ENCODE peak calls at places on chromosome 2, in ten cellular contexts. X is tibial artery; O is AG04450; F is neural progenitor cell; U is CD8-positive, alpha-beta T cell; S is GM23248; Q is A673; J is upper lobe of right lung; Z is IMR-90; N is stomach. V is an unnamed sample. For H3K9me3, the result is how much of the 10 kb centered on the place peaks cover.

GRCh38 chr2:210230518-210230917 is 5.3 kb upstream of the ACADL start:
- DNase-seq in N (no peak), O (no peak), S (no peak), U (no peak), F (no peak), X (no peak), J (no peak), Q (no peak), Z (no peak), V (no peak)

GRCh38 chr2:183903026-183903425 is 695.3 kb upstream of the ZNF804A start:
- DNase-seq in N (no peak), F (no peak), Z (no peak), U (no peak), J (no peak), S (no peak), O (no peak), Q (no peak), X (no peak), V (no peak)

GRCh38 chr2:209471037-209471436 is 47.2 kb downstream of the MAP2 start:
- DNase-seq in J (no peak), Q (no peak), N (no peak), O (peak), Z (peak), F (no peak), S (peak), X (no peak), U (no peak), V (no peak)

GRCh38 chr2:63374341-63374740 is 213.9 kb downstream of the WDPCP start:
- DNase-seq in F (no peak), X (no peak), Q (no peak), Z (no peak), J (no peak), S (no peak), O (no peak), N (no peak), U (no peak), V (no peak)

GRCh38 chr2:61135510-61135909 is 26.5 kb upstream of the C2orf74 start:
- DNase-seq in X (no peak), F (no peak), N (no peak), J (no peak), Z (peak), Q (peak), S (peak), O (no peak), U (no peak), V (peak)

GRCh38 chr2:168397629-168398028 is 58.4 kb upstream of the CERS6 start:
- DNase-seq in X (no peak), U (no peak), O (no peak), S (peak), Q (no peak), N (no peak), J (no peak), Z (no peak), F (no peak), V (no peak)

GRCh38 chr2:45278345-45279078 is 269.3 kb upstream of the SIX2 start:
- DNase-seq in F (no peak), O (no peak), X (peak), J (no peak), U (no peak), Q (no peak), S (no peak), N (no peak), Z (peak), V (peak)

GRCh38 chr2:210502997-210503621 is 26.6 kb upstream of the LANCL1 start:
- DNase-seq in O (peak), Z (peak), U (peak), F (peak), Q (peak), J (no peak), X (no peak), S (peak), N (peak), V (no peak)

GRCh38 chr2:170191166-170191872 is 13.4 kb downstream of the MYO3B start:
- DNase-seq in X (no peak), Q (no peak), O (no peak), N (no peak), F (no peak), S (no peak), U (no peak), J (no peak), Z (no peak), V (no peak)

GRCh38 chr2:63589148-63589972 is 597 bp downstream of the MDH1 start:
- DNase-seq in Z (no peak), S (peak), U (no peak), F (peak), X (no peak), Q (peak), O (peak), N (no peak), J (no peak), V (peak)

GRCh38 chr2:16187517-16187887 is 247.2 kb downstream of the MYCN start:
- DNase-seq in J (no peak), U (no peak), S (no peak), X (no peak), N (peak), F (no peak), Q (no peak), Z (no peak), O (no peak), V (no peak)

GRCh38 chr2:221304916-221305315 is 267.2 kb downstream of the EPHA4 start:
- DNase-seq in Z (no peak), F (no peak), S (no peak), N (no peak), O (no peak), Q (no peak), J (no peak), X (no peak), U (no peak), V (no peak)

GRCh38 chr2:77484026-77484425 is 38.1 kb downstream of the LRRTM4 start:
- DNase-seq in S (no peak), J (no peak), X (no peak), U (no peak), Q (peak), N (no peak), F (no peak), Z (no peak), O (no peak), V (peak)

GRCh38 chr2:38377501-38378258 is 607 bp upstream of the ATL2 start:
- DNase-seq in S (peak), F (no peak), Z (peak), J (no peak), N (no peak), O (peak), U (no peak), Q (peak), X (no peak), V (peak)

GRCh38 chr2:45932278-45932975 is 281.0 kb downstream of the PRKCE start:
- DNase-seq in Q (no peak), S (peak), Z (peak), O (no peak), F (no peak), J (no peak), N (no peak), U (no peak), X (no peak), V (peak)

GRCh38 chr2:233047206-233047605 is 12.9 kb upstream of the INPP5D start:
- DNase-seq in Q (no peak), Z (no peak), F (no peak), J (no peak), U (no peak), S (no peak), X (no peak), O (no peak), N (no peak), V (no peak)

GRCh38 chr2:10847008-10847407 is 34.4 kb upstream of the PDIA6 start:
- DNase-seq in O (no peak), U (no peak), Z (no peak), X (no peak), F (no peak), Q (no peak), N (no peak), S (no peak), J (no peak), V (no peak)

GRCh38 chr2:208415255-208415654 is 8.7 kb downstream of the PTH2R start:
- DNase-seq in O (no peak), F (no peak), X (no peak), J (no peak), Q (no peak), S (no peak), N (no peak), Z (no peak), U (no peak), V (no peak)

GRCh38 chr2:200350796-200351195 is 44.3 kb downstream of the SPATS2L start:
- DNase-seq in Z (peak), J (no peak), U (no peak), O (no peak), Q (no peak), S (peak), X (no peak), N (no peak), F (no peak), V (no peak)

GRCh38 chr2:241984271-241984655 is 114.7 kb downstream of the RTP5 start:
- DNase-seq in J (no peak), U (no peak), F (no peak), Q (no peak), Z (no peak), O (no peak), N (no peak), S (no peak), X (no peak), V (no peak)

GRCh38 chr2:100791936-100792308 is 28.0 kb upstream of the NPAS2 start:
- DNase-seq in J (no peak), U (no peak), F (no peak), Q (no peak), O (no peak), S (no peak), Z (no peak), X (no peak), N (no peak), V (no peak)

GRCh38 chr2:89763254-89763580 is 1071.7 kb downstream of the RPIA start:
- DNase-seq in Q (peak), S (no peak), Z (no peak), N (peak), U (no peak), J (peak), X (peak), O (no peak), F (no peak), V (peak)
- H3K9me3 ChIP-seq in Q (under half), S (under half), Z (under half), N (half or more), U (under half), J (under half), X (under half), O (half or more), F (half or more), V (under half)

GRCh38 chr2:147320148-147320547 is 524.7 kb upstream of the ACVR2A start:
- DNase-seq in U (no peak), Z (no peak), X (no peak), O (no peak), F (no peak), J (no peak), N (no peak), Q (no peak), S (no peak), V (no peak)
- H3K9me3 ChIP-seq in U (under half), Z (under half), X (under half), O (under half), F (under half), J (under half), N (under half), Q (under half), S (under half), V (under half)

DNA sequence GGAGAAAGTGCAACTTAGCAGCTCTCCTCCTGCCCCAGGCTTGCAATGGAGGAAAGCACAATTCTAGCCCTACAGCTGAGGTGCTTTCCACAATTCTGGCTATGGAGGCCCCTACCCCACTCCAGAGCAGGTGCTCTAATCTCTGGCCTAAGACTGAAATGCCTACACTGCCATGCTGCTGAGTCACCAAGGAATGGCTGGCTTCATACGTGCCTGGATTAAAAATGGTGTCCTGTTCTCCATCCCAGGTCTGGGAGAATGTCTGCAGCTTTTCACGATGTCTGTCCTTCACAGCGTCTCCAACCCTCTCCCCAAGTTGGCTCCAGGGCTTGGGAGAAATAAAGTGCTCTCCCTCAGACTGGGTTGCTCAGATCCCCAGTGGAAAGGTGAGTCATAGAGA is 48.5 kb downstream of the MBOAT2 start:
- DNase-seq in Q (no peak), N (no peak), X (no peak), Z (peak), J (no peak), O (no peak), F (no peak), S (no peak), U (no peak), V (no peak)
- H3K9me3 ChIP-seq in Q (under half), N (under half), X (under half), Z (under half), J (under half), O (under half), F (under half), S (under half), U (under half), V (under half)

DNA sequence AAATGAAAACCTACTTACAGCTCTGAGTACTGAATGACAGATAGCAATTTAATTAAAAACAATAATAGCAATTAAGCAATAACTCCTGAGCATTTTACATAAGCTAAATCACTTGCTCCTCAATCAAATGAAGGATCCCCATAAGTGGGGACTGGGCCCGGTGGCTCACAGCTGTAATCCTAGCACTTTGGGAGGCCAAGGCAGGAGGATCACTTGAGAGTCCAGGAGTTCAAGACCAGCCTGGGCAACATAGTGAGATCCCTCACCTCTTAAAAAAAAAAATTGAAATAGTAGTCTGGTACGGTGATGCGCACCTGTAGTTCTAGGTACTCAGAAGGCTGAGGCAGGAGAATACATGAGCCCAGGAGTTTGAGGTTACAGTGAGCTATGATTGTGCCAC is 13.4 kb downstream of the STAM2 start:
- DNase-seq in Q (no peak), X (no peak), Z (no peak), S (no peak), N (no peak), J (no peak), F (no peak), O (no peak), U (no peak), V (no peak)
- H3K9me3 ChIP-seq in Q (under half), X (under half), Z (under half), S (under half), N (under half), J (under half), F (under half), O (under half), U (under half), V (under half)

DNA sequence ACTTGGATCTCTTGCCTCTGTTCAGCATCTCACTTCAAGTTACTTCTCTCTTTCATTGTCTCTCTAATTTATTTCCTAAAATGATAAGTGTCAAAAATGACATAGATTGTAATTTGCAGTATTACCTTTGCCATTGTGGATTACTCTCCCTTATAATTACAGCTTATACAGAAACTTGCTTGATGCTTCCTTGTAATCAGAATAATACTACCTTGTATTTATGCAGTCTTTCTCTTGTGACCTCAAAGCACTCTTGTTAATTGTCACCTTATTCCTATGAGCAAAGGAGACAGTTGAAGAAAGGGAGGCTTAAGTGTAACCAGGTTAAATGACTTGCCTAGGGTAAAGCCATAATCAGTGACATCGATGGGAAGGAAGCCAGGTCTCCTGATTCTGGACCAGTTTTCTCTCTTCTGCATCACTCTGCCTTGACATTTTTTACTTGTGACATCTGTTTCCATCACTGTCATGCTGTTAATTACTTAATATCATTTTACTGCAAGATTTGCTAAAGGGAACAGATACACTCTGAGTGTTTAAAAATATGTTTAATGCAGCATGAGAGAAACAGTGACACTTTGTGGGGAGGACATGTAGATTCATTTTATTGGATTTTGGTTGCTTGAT is 388.6 kb downstream of the PARD3B start:
- DNase-seq in Q (no peak), F (no peak), N (no peak), O (no peak), X (no peak), Z (no peak), U (no peak), S (no peak), J (no peak), V (no peak)
- H3K9me3 ChIP-seq in Q (under half), F (under half), N (under half), O (under half), X (under half), Z (under half), U (under half), S (under half), J (under half), V (under half)

DNA sequence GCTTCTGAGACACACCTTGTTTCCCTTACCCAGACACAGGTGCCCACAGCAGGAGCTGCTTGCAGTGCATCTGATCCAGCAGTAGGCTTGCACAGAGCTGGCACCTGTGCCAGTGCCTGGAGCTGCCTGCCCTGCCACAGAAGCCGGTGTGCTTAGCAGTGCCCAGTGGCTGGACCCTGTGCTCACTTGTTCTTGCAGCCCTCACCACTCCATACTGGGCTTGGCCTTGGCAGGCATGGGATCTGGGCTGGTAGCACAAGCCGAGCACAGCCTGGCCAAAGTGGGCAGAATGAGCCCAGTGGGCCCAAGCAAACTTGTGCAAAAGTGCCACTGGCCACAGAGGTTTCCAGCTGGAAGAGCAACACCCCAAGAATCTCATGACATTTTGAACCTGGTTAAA is 1950.4 kb downstream of the SUCLG1 start:
- DNase-seq in J (no peak), F (no peak), N (no peak), X (no peak), Q (no peak), Z (no peak), U (no peak), O (no peak), S (no peak), V (no peak)
- H3K9me3 ChIP-seq in J (under half), F (under half), N (under half), X (under half), Q (under half), Z (under half), U (under half), O (under half), S (under half), V (under half)

DNA sequence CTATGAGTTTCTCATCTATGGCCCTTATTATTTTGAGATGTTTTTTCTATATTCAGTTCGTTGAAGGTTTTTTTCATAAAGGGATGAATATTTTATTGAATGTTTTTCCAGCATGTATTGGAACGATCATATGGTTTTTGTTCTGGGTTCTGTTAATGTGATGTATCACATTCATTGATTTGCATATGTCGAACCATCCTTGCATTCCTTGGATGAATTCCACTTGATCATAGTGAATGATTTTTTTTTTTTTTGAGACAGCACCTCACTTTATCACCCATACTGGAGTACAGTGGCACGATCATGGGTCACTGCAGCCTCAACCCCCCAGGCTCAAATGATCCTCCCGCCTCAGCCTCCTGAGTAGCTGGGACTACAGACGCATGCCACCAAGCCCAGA is 5.5 kb upstream of the NEMP2 start:
- DNase-seq in Z (no peak), S (peak), U (no peak), X (no peak), J (no peak), N (no peak), F (no peak), Q (no peak), O (no peak), V (no peak)
- H3K9me3 ChIP-seq in Z (under half), S (under half), U (under half), X (under half), J (under half), N (under half), F (under half), Q (under half), O (under half), V (under half)

V was measured in osteoblast.